ENCODE peak calls at places on chromosome 19, in four cellular contexts. U is HEK293T, D is fibroblast of lung, A is non-pigmented ciliary epithelial cell. Y is an unnamed sample.

GRCh38 chr19:43731854-43732253 is 16.0 kb downstream of the IRGC start:
- DNase-seq in A (no peak), U (no peak), D (no peak), Y (no peak)

GRCh38 chr19:35389192-35389861 is 18.5 kb downstream of the GPR42 start:
- DNase-seq in U (no peak), A (no peak), D (no peak), Y (no peak)

GRCh38 chr19:15251749-15252397 is 19.6 kb upstream of the EPHX3 start:
- DNase-seq in U (peak; percentile 76), A (peak; percentile 67), D (peak; percentile 93), Y (peak; percentile 92)

GRCh38 chr19:19568802-19569756 is 31.0 kb downstream of the CILP2 start:
- DNase-seq in D (peak; percentile 67), U (no peak), A (no peak), Y (no peak)

GRCh38 chr19:33390120-33390907 is 16.8 kb downstream of the CEBPG start:
- DNase-seq in U (no peak), A (no peak), D (peak; percentile 29), Y (no peak)

GRCh38 chr19:32570081-32570785 is 10.8 kb upstream of the PDCD5 start:
- DNase-seq in D (peak; percentile 25), A (peak; percentile 13), U (peak; percentile 61), Y (peak; percentile 59)

GRCh38 chr19:38852231-38853044 is 2.7 kb upstream of the HNRNPL start:
- DNase-seq in A (no peak), U (peak; percentile 40), D (peak; percentile 69), Y (peak; percentile 72)

GRCh38 chr19:51187395-51188226 is 37.3 kb upstream of the CD33 start:
- DNase-seq in A (no peak), U (no peak), D (no peak), Y (no peak)